ENCODE peak calls at places on chromosome 10, in six cellular contexts. N is GM12878, S is HCT116, Y is A549, K is HL-60, D is K562. Z is an unnamed sample.

GRCh38 chr10:3172081-3172445 is 519 bp downstream of the PITRM1 start:
- DNase-seq in K (peak; percentile 8), N (no peak), S (peak; percentile 6), D (no peak), Y (peak; percentile 49), Z (peak; percentile 5)

GRCh38 chr10:1894912-1895311 is 157.6 kb upstream of the ADARB2 start:
- DNase-seq in Y (no peak), N (no peak), D (no peak), S (no peak), K (no peak), Z (no peak)

GRCh38 chr10:77086081-77086480 is 551.5 kb downstream of the KCNMA1 start:
- DNase-seq in K (no peak), S (no peak), Y (no peak), D (no peak), N (no peak), Z (no peak)

GRCh38 chr10:102115775-102116174 is 4.4 kb downstream of the LDB1 start:
- DNase-seq in N (no peak), S (no peak), K (no peak), D (no peak), Y (no peak), Z (no peak)

GRCh38 chr10:60979667-60980104 is 35.7 kb upstream of the RHOBTB1 start:
- DNase-seq in K (no peak), S (no peak), D (no peak), Y (no peak), N (no peak), Z (no peak)

GRCh38 chr10:18290651-18291313 is 150.6 kb downstream of the CACNB2 start:
- DNase-seq in K (no peak), Y (no peak), D (no peak), S (no peak), N (no peak), Z (no peak)

GRCh38 chr10:133357293-133358151 is at the start of gene FUOM:
- DNase-seq in N (no peak), Y (peak; percentile 48), D (peak; percentile 88), K (peak; percentile 85), S (peak; percentile 7), Z (no peak)

GRCh38 chr10:62811159-62811875 is 4.8 kb downstream of the EGR2 start:
- DNase-seq in K (no peak), Y (no peak), D (no peak), N (peak; percentile 85), S (no peak), Z (no peak)

GRCh38 chr10:1679821-1680650 is 57.3 kb downstream of the ADARB2 start:
- DNase-seq in N (no peak), K (no peak), Y (no peak), S (no peak), D (no peak), Z (no peak)

GRCh38 chr10:85995791-85996190 is 370.8 kb downstream of the GRID1 start:
- DNase-seq in K (no peak), D (no peak), N (peak; percentile 20), Y (peak; percentile 42), S (peak; percentile 29), Z (no peak)

GRCh38 chr10:74223755-74224530 is 72.9 kb downstream of the ADK start:
- DNase-seq in D (no peak), S (peak; percentile 89), K (no peak), Y (peak; percentile 68), N (no peak), Z (peak; percentile 67)

GRCh38 chr10:24944512-24945255 is 7.7 kb downstream of the PRTFDC1 start:
- DNase-seq in D (peak; percentile 73), K (no peak), S (peak; percentile 79), N (no peak), Y (peak; percentile 79), Z (no peak)

GRCh38 chr10:59240581-59241183 is 64.2 kb downstream of the PHYHIPL start:
- DNase-seq in Y (peak; percentile 44), D (peak; percentile 49), K (peak; percentile 3), N (no peak), S (peak; percentile 27), Z (no peak)
- TF ChIP-seq REST in Y (no peak), D (no peak), K (no peak), N (no peak), S (no peak), Z (no peak)

GRCh38 chr10:31780717-31781116 is 147.9 kb downstream of the ARHGAP12 start:
- DNase-seq in D (no peak), N (no peak), S (no peak), K (no peak), Y (no peak), Z (no peak)

GRCh38 chr10:31778627-31779026 is 150.0 kb downstream of the ARHGAP12 start:
- DNase-seq in Y (no peak), S (no peak), K (no peak), N (no peak), D (no peak), Z (no peak)

DNA sequence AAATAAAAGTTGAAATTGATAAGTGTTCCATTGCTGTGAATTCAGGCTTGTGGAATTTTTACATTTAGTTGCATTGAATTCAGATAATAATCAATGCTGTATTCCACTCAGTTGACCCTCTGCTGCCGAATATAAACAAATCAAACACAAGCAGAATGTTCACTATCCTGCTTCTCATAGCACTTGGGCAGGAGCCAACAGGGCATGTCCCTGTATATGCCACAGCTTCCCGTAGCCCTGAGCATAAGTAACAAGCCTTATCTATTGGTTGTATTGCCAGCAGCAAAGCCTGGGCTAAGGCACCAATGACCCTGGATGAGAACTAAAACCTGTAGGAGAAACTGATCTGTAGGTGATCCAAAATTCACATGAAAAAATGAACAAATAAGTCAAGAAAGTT is 145.9 kb downstream of the ARHGAP12 start:
- DNase-seq in N (no peak), Y (no peak), D (no peak), S (no peak), K (no peak), Z (no peak)
- TF ChIP-seq REST in N (no peak), Y (no peak), D (no peak), S (no peak), K (no peak), Z (no peak)

GRCh38 chr10:71747808-71748523 is 25.4 kb downstream of the VSIR start:
- DNase-seq in S (no peak), K (peak; percentile 82), N (peak; percentile 52), D (no peak), Y (no peak), Z (no peak)
- TF ChIP-seq REST in S (no peak), K (no peak), N (no peak), D (peak; percentile 84), Y (no peak), Z (no peak)

GRCh38 chr10:125262414-125262813 is 102.1 kb upstream of the CTBP2 start:
- DNase-seq in Y (no peak), D (no peak), N (no peak), K (no peak), S (no peak), Z (no peak)

GRCh38 chr10:125261491-125262186 is 101.3 kb upstream of the CTBP2 start:
- DNase-seq in N (no peak), S (no peak), Y (no peak), D (no peak), K (no peak), Z (no peak)

GRCh38 chr10:125258676-125259075 is 98.3 kb upstream of the CTBP2 start:
- DNase-seq in S (no peak), D (no peak), K (no peak), N (no peak), Y (no peak), Z (no peak)

GRCh38 chr10:125259651-125260050 is 99.3 kb upstream of the CTBP2 start:
- DNase-seq in Y (no peak), S (no peak), N (no peak), D (no peak), K (no peak), Z (no peak)

GRCh38 chr10:125260260-125260659 is 99.9 kb upstream of the CTBP2 start:
- DNase-seq in Y (no peak), D (no peak), S (no peak), N (no peak), K (no peak), Z (no peak)
- TF ChIP-seq REST in Y (no peak), D (no peak), S (no peak), N (no peak), K (no peak), Z (no peak)

GRCh38 chr10:48733329-48733728 is 48.7 kb downstream of the WDFY4 start:
- DNase-seq in S (no peak), Y (no peak), D (no peak), K (no peak), N (no peak), Z (no peak)
- TF ChIP-seq REST in S (no peak), Y (no peak), D (no peak), K (no peak), N (no peak), Z (no peak)

DNA sequence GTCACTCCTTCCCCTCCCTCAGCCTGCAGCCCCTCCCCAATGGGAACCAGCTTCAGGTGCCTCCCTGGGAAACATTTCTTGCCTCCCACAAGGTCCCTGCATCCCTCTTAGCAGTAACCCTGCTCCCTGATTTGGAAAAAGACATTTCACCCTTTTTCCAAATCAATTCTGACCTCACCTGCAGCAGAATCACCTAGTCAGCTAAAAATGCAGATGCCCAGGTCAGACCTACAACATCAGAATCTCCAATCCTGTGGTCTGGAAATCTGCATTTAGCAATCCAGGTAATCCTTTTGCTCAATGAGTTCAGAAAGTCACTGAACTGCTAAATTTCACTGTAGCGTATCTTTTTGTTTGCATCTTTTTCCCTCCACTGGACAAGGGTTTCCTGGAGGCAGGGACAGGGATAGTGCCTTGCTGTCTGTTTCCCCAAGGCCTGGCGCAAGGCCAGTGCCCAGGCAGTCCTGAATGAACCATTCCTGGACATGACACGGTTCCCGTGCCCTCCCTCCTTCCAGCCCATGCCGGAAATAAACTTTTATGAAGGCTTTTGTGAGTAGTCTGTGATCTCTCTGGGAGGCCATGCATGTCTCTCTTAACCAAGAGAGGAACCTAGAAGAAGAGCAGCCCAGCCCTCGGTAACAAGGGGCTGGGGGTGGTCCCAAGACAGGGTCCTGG is 44.0 kb downstream of the COL13A1 start:
- DNase-seq in D (no peak), S (no peak), N (no peak), K (no peak), Y (peak; percentile 29), Z (no peak)
- TF ChIP-seq REST in D (no peak), S (no peak), N (no peak), K (no peak), Y (no peak), Z (no peak)

DNA sequence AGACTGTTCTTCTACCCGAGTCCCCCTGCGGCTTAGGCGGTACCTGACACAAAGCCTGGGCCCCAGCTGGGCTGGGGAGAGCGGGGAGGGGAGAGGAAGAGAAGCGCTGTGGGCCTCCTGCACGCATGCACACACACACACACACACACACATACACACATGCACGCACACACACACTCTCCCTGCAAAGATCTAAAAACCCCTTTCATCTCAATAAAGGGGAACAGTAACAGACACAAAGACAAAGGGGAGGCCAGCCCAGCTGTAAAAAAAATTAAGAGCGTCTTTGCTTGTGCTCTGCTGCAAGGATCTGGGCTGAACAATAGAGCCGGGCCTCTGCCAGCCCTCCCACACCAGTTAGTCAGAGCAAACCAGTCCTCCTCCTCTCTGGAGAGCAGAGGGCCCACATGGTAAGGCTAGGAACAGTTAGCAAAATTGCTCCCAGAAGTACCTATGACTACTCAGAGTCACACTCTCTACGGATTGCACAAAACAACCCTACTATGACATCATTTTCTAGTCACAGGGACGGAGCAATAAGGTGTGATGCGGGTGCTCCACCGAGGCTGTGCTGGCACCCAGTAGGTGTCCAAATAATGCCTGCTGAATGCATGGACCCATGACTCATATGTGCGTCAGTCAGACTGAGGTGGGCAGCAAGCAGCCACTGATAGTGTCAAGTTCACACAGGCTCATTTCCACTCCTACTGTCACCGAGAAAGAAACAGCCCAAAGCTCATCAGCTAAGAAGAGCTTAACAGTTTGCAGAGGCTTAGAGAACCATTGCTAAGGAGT is 9.2 kb downstream of the ITPRIP start:
- DNase-seq in D (no peak), Y (peak; percentile 90), N (no peak), S (peak; percentile 94), K (peak; percentile 87), Z (peak; percentile 98)
- TF ChIP-seq REST in D (no peak), Y (no peak), N (no peak), S (no peak), K (no peak), Z (no peak)